ENCODE peak calls at places on chromosomes 6 and 20, in nine cellular contexts. One of them, this sample, is unnamed.

GRCh38 chr20:48282591-48283228 is 497.4 kb upstream of the SULF2 start:
- DNase-seq in activated CD4-positive, alpha-beta T cell treated with anti-CD3 and anti-CD28 coated beads for 36 hours: no peak
- DNase-seq in left lung: no peak
- DNase-seq in RWPE1: peak
- DNase-seq in CD4-positive, alpha-beta memory T cell: no peak
- DNase-seq in AG08396: peak
- DNase-seq in C1 segment of cervical spinal cord: no peak
- DNase-seq in HS-5: no peak
- DNase-seq in heart right ventricle: no peak
- DNase-seq in this sample: no peak

GRCh38 chr6:138567052-138567451 is 67.8 kb upstream of the NHSL1 start:
- DNase-seq in activated CD4-positive, alpha-beta T cell treated with anti-CD3 and anti-CD28 coated beads for 36 hours: no peak
- DNase-seq in left lung: no peak
- DNase-seq in HS-5: no peak
- DNase-seq in AG08396: no peak
- DNase-seq in heart right ventricle: no peak
- DNase-seq in CD4-positive, alpha-beta memory T cell: no peak
- DNase-seq in RWPE1: no peak
- DNase-seq in C1 segment of cervical spinal cord: no peak
- DNase-seq in this sample: no peak

GRCh38 chr6:146876271-146877151 is 277.7 kb downstream of the ADGB start:
- DNase-seq in activated CD4-positive, alpha-beta T cell treated with anti-CD3 and anti-CD28 coated beads for 36 hours: no peak
- DNase-seq in CD4-positive, alpha-beta memory T cell: no peak
- DNase-seq in HS-5: no peak
- DNase-seq in AG08396: no peak
- DNase-seq in C1 segment of cervical spinal cord: no peak
- DNase-seq in heart right ventricle: no peak
- DNase-seq in left lung: no peak
- DNase-seq in RWPE1: no peak
- DNase-seq in this sample: no peak

GRCh38 chr6:36309212-36309611 is 27.5 kb downstream of the BNIP5 start:
- DNase-seq in HS-5: no peak
- DNase-seq in activated CD4-positive, alpha-beta T cell treated with anti-CD3 and anti-CD28 coated beads for 36 hours: no peak
- DNase-seq in CD4-positive, alpha-beta memory T cell: no peak
- DNase-seq in left lung: no peak
- DNase-seq in heart right ventricle: no peak
- DNase-seq in RWPE1: no peak
- DNase-seq in C1 segment of cervical spinal cord: no peak
- DNase-seq in AG08396: no peak
- DNase-seq in this sample: no peak

GRCh38 chr6:43740321-43740960 is 29.6 kb upstream of the VEGFA start:
- DNase-seq in C1 segment of cervical spinal cord: no peak
- DNase-seq in RWPE1: no peak
- DNase-seq in heart right ventricle: no peak
- DNase-seq in left lung: no peak
- DNase-seq in AG08396: no peak
- DNase-seq in HS-5: no peak
- DNase-seq in CD4-positive, alpha-beta memory T cell: no peak
- DNase-seq in activated CD4-positive, alpha-beta T cell treated with anti-CD3 and anti-CD28 coated beads for 36 hours: no peak
- DNase-seq in this sample: no peak

GRCh38 chr20:61932711-61933480 is 132.8 kb downstream of the TAF4 start:
- DNase-seq in HS-5: no peak
- DNase-seq in CD4-positive, alpha-beta memory T cell: no peak
- DNase-seq in C1 segment of cervical spinal cord: no peak
- DNase-seq in left lung: peak
- DNase-seq in activated CD4-positive, alpha-beta T cell treated with anti-CD3 and anti-CD28 coated beads for 36 hours: no peak
- DNase-seq in RWPE1: no peak
- DNase-seq in AG08396: no peak
- DNase-seq in heart right ventricle: peak
- DNase-seq in this sample: no peak

GRCh38 chr6:33828452-33828763 is 24.6 kb upstream of the MLN start:
- DNase-seq in C1 segment of cervical spinal cord: no peak
- DNase-seq in RWPE1: no peak
- DNase-seq in activated CD4-positive, alpha-beta T cell treated with anti-CD3 and anti-CD28 coated beads for 36 hours: no peak
- DNase-seq in left lung: no peak
- DNase-seq in heart right ventricle: no peak
- DNase-seq in CD4-positive, alpha-beta memory T cell: no peak
- DNase-seq in HS-5: no peak
- DNase-seq in AG08396: no peak
- DNase-seq in this sample: no peak

GRCh38 chr6:127859956-127860355 is 40.9 kb downstream of the THEMIS start:
- DNase-seq in AG08396: no peak
- DNase-seq in activated CD4-positive, alpha-beta T cell treated with anti-CD3 and anti-CD28 coated beads for 36 hours: no peak
- DNase-seq in C1 segment of cervical spinal cord: no peak
- DNase-seq in RWPE1: no peak
- DNase-seq in left lung: no peak
- DNase-seq in CD4-positive, alpha-beta memory T cell: no peak
- DNase-seq in heart right ventricle: no peak
- DNase-seq in HS-5: no peak
- DNase-seq in this sample: no peak

GRCh38 chr6:109787312-109787711 is 96.2 kb downstream of the FIG4 start:
- DNase-seq in RWPE1: no peak
- DNase-seq in left lung: no peak
- DNase-seq in CD4-positive, alpha-beta memory T cell: no peak
- DNase-seq in AG08396: no peak
- DNase-seq in heart right ventricle: no peak
- DNase-seq in activated CD4-positive, alpha-beta T cell treated with anti-CD3 and anti-CD28 coated beads for 36 hours: no peak
- DNase-seq in C1 segment of cervical spinal cord: no peak
- DNase-seq in HS-5: no peak
- DNase-seq in this sample: no peak

GRCh38 chr6:90660971-90661370 is 74.1 kb upstream of the MAP3K7 start:
- DNase-seq in AG08396: no peak
- DNase-seq in HS-5: no peak
- DNase-seq in CD4-positive, alpha-beta memory T cell: no peak
- DNase-seq in activated CD4-positive, alpha-beta T cell treated with anti-CD3 and anti-CD28 coated beads for 36 hours: no peak
- DNase-seq in RWPE1: no peak
- DNase-seq in C1 segment of cervical spinal cord: no peak
- DNase-seq in left lung: no peak
- DNase-seq in heart right ventricle: no peak
- DNase-seq in this sample: no peak

GRCh38 chr6:152981989-152982767 is 663 bp downstream of the FBXO5 start:
- DNase-seq in activated CD4-positive, alpha-beta T cell treated with anti-CD3 and anti-CD28 coated beads for 36 hours: peak
- DNase-seq in heart right ventricle: peak
- DNase-seq in CD4-positive, alpha-beta memory T cell: no peak
- DNase-seq in AG08396: no peak
- DNase-seq in RWPE1: no peak
- DNase-seq in left lung: peak
- DNase-seq in HS-5: no peak
- DNase-seq in C1 segment of cervical spinal cord: no peak
- DNase-seq in this sample: peak

GRCh38 chr6:144678844-144679243 is 393.7 kb downstream of the UTRN start:
- DNase-seq in C1 segment of cervical spinal cord: no peak
- DNase-seq in RWPE1: no peak
- DNase-seq in CD4-positive, alpha-beta memory T cell: no peak
- DNase-seq in heart right ventricle: no peak
- DNase-seq in HS-5: no peak
- DNase-seq in left lung: no peak
- DNase-seq in AG08396: no peak
- DNase-seq in activated CD4-positive, alpha-beta T cell treated with anti-CD3 and anti-CD28 coated beads for 36 hours: no peak
- DNase-seq in this sample: no peak

GRCh38 chr6:108446629-108447150 is 114.0 kb upstream of the FOXO3 start:
- DNase-seq in C1 segment of cervical spinal cord: no peak
- DNase-seq in CD4-positive, alpha-beta memory T cell: no peak
- DNase-seq in RWPE1: no peak
- DNase-seq in AG08396: no peak
- DNase-seq in HS-5: no peak
- DNase-seq in heart right ventricle: no peak
- DNase-seq in left lung: no peak
- DNase-seq in activated CD4-positive, alpha-beta T cell treated with anti-CD3 and anti-CD28 coated beads for 36 hours: no peak
- DNase-seq in this sample: no peak

GRCh38 chr6:166942393-166943168 is 13.8 kb downstream of the RNASET2 start:
- DNase-seq in heart right ventricle: no peak
- DNase-seq in RWPE1: no peak
- DNase-seq in AG08396: no peak
- DNase-seq in CD4-positive, alpha-beta memory T cell: peak
- DNase-seq in HS-5: no peak
- DNase-seq in activated CD4-positive, alpha-beta T cell treated with anti-CD3 and anti-CD28 coated beads for 36 hours: peak
- DNase-seq in left lung: no peak
- DNase-seq in C1 segment of cervical spinal cord: no peak
- DNase-seq in this sample: no peak

GRCh38 chr20:61340157-61340556 is 88.1 kb downstream of the CDH4 start:
- DNase-seq in HS-5: no peak
- DNase-seq in left lung: no peak
- DNase-seq in activated CD4-positive, alpha-beta T cell treated with anti-CD3 and anti-CD28 coated beads for 36 hours: no peak
- DNase-seq in AG08396: no peak
- DNase-seq in C1 segment of cervical spinal cord: no peak
- DNase-seq in heart right ventricle: no peak
- DNase-seq in CD4-positive, alpha-beta memory T cell: no peak
- DNase-seq in RWPE1: no peak
- DNase-seq in this sample: no peak

GRCh38 chr6:12472601-12473038 is 182.5 kb downstream of the EDN1 start:
- DNase-seq in activated CD4-positive, alpha-beta T cell treated with anti-CD3 and anti-CD28 coated beads for 36 hours: no peak
- DNase-seq in RWPE1: peak
- DNase-seq in heart right ventricle: peak
- DNase-seq in HS-5: no peak
- DNase-seq in AG08396: peak
- DNase-seq in CD4-positive, alpha-beta memory T cell: no peak
- DNase-seq in left lung: peak
- DNase-seq in C1 segment of cervical spinal cord: no peak
- DNase-seq in this sample: no peak

GRCh38 chr6:109187399-109188114 is 92.2 kb downstream of the CEP57L1 start:
- DNase-seq in CD4-positive, alpha-beta memory T cell: peak
- DNase-seq in C1 segment of cervical spinal cord: peak
- DNase-seq in AG08396: peak
- DNase-seq in heart right ventricle: peak
- DNase-seq in RWPE1: peak
- DNase-seq in left lung: no peak
- DNase-seq in activated CD4-positive, alpha-beta T cell treated with anti-CD3 and anti-CD28 coated beads for 36 hours: peak
- DNase-seq in HS-5: no peak
- DNase-seq in this sample: peak